ENCODE peak calls at places on chromosomes 2 and 18, in six cellular contexts. S is HepG2, W is esophagus muscularis mucosa, X is GM12892, K is prostate gland, L is sigmoid colon. B is an unnamed sample.
A peak's percentile ranks its signal among the peaks of the same experiment; 100 is the strongest.

GRCh38 chr18:43664487-43665008 is 387.3 kb upstream of the SYT4 start:
- DNase-seq in S (no peak), W (no peak), X (no peak), K (no peak), L (no peak), B (no peak)

GRCh38 chr2:149466635-149467034 is 120.9 kb downstream of the MMADHC start:
- DNase-seq in S (no peak), W (no peak), X (no peak), K (no peak), L (no peak), B (no peak)

GRCh38 chr18:52348209-52348608 is 8.2 kb downstream of the DCC start:
- DNase-seq in S (peak; percentile 28), W (no peak), X (no peak), K (no peak), L (no peak), B (no peak)

GRCh38 chr2:223669453-223670225 is 67.5 kb upstream of the SCG2 start:
- DNase-seq in S (no peak), W (no peak), X (no peak), K (no peak), L (no peak), B (no peak)

GRCh38 chr18:58671122-58671940 is at the start of gene MALT1:
- DNase-seq in S (peak; percentile 77), W (peak; percentile 97), X (peak; percentile 81), K (peak; percentile 96), L (peak; percentile 96), B (peak; percentile 83)

GRCh38 chr2:12442627-12442928 is 274.2 kb upstream of the TRIB2 start:
- DNase-seq in S (no peak), W (no peak), X (no peak), K (no peak), L (no peak), B (no peak)

GRCh38 chr2:111182740-111183139 is 62.0 kb downstream of the BCL2L11 start:
- DNase-seq in S (no peak), W (no peak), X (no peak), K (no peak), L (no peak), B (no peak)

GRCh38 chr2:75627902-75628504 is 18.6 kb upstream of the MRPL19 start:
- DNase-seq in S (peak; percentile 75), W (peak; percentile 91), X (peak; percentile 19), K (peak; percentile 41), L (peak; percentile 73), B (peak; percentile 32)

GRCh38 chr18:3794537-3795348 is 344.8 kb downstream of the TGIF1 start:
- DNase-seq in S (no peak), W (no peak), X (no peak), K (no peak), L (no peak), B (no peak)

GRCh38 chr2:226548706-226549105 is 250.9 kb downstream of the IRS1 start:
- DNase-seq in S (no peak), W (no peak), X (no peak), K (no peak), L (no peak), B (no peak)

GRCh38 chr2:109210431-109211200 is 81.6 kb downstream of the SH3RF3 start:
- DNase-seq in S (no peak), W (no peak), X (no peak), K (no peak), L (peak; percentile 58), B (no peak)

GRCh38 chr18:9862686-9863085 is 23.1 kb upstream of the TXNDC2 start:
- DNase-seq in S (no peak), W (no peak), X (no peak), K (no peak), L (no peak), B (no peak)

GRCh38 chr2:31434911-31435310 is 20.4 kb upstream of the XDH start:
- DNase-seq in S (no peak), W (no peak), X (no peak), K (no peak), L (no peak), B (no peak)

GRCh38 chr2:233489666-233490065 is 76.9 kb downstream of the USP40 start:
- DNase-seq in S (no peak), W (no peak), X (no peak), K (no peak), L (no peak), B (no peak)

GRCh38 chr2:232327089-232328037 is 51.2 kb upstream of the ALPP start:
- DNase-seq in S (peak; percentile 59), W (no peak), X (peak; percentile 77), K (peak; percentile 53), L (peak; percentile 72), B (peak; percentile 84)

GRCh38 chr18:57943723-57944122 is 100.3 kb upstream of the NEDD4L start:
- DNase-seq in S (no peak), W (peak; percentile 19), X (no peak), K (no peak), L (no peak), B (no peak)

GRCh38 chr18:48167901-48168300 is 237.4 kb upstream of the SMAD2 start:
- DNase-seq in S (peak; percentile 85), W (no peak), X (no peak), K (no peak), L (peak; percentile 32), B (no peak)

GRCh38 chr2:14479486-14479885 is 153.0 kb upstream of the LRATD1 start:
- DNase-seq in S (no peak), W (no peak), X (no peak), K (no peak), L (no peak), B (no peak)

GRCh38 chr2:152826880-152827279 is 108.5 kb downstream of the ARL6IP6 start:
- DNase-seq in S (no peak), W (no peak), X (no peak), K (no peak), L (no peak), B (no peak)

GRCh38 chr2:108169982-108170625 is 69.7 kb upstream of the SULT1C3 start:
- DNase-seq in S (peak; percentile 31), W (no peak), X (no peak), K (no peak), L (no peak), B (no peak)

GRCh38 chr2:222307138-222307756 is 8.4 kb upstream of the PAX3 start:
- DNase-seq in S (no peak), W (no peak), X (no peak), K (no peak), L (no peak), B (no peak)

GRCh38 chr2:210323003-210323402 is 8.0 kb upstream of the MYL1 start:
- DNase-seq in S (no peak), W (no peak), X (no peak), K (no peak), L (no peak), B (no peak)

GRCh38 chr2:126719191-126720030 is 63.5 kb downstream of the GYPC start:
- DNase-seq in S (no peak), W (peak; percentile 89), X (no peak), K (no peak), L (no peak), B (no peak)

GRCh38 chr18:23998018-23998417 is 16.5 kb upstream of the TTC39C start:
- DNase-seq in S (no peak), W (no peak), X (no peak), K (no peak), L (no peak), B (no peak)

GRCh38 chr2:151791545-151791944 is 36.7 kb downstream of the ARL5A start:
- DNase-seq in S (no peak), W (no peak), X (no peak), K (no peak), L (no peak), B (no peak)
- TF ChIP-seq POLR2A in S (no peak), W (no peak), X (no peak), K (no peak), L (no peak), B (no peak)

GRCh38 chr2:241161646-241162281 is 11.5 kb downstream of the PPP1R7 start:
- DNase-seq in S (no peak), W (peak; percentile 95), X (no peak), K (peak; percentile 59), L (peak; percentile 93), B (no peak)
- TF ChIP-seq POLR2AphosphoS5 in S (no peak), W (peak; percentile 82), X (no peak), K (peak; percentile 76), L (peak; percentile 65), B (no peak)

DNA sequence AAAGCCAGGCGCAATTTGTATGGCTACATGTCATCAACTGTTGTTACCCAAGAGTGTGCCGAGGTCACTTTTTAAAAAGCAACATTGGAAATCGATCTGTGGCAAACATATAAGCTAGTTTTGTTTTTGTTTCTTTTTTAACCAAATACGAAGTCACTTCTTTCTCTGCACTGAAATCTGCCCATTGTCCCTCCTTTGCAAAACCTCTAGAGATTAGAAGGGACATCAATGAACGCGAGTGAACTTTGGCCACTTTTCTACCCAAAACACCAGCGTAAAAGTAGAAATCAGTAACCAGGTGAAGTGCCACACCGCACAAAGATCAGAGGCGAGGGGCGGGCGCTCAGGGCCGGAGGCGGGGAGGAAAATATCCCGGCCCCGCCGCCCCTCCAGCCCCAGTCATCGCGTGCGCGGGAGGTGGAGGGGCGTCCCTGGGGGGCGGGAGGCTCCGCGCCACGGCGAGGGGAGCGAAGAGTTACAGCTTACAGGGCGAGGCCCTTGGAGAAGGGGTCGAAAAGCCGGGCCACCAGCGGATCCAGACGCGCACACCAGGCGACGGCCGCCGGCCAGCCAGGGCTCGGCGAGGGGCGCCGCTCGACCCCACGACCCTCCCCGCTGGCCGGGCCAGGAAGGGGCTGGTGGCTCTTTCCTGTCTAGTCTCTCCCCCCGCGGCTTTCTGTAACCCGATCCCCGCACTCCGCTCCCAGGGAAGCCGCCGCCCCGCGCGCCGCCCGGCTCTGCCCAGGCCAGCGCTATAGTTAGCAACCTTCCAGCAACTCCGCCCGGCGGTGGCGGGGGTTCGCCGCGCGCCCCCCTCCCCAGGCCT is 993 bp downstream of the RBMS1 start:
- DNase-seq in S (peak; percentile 99), W (no peak), X (no peak), K (peak; percentile 73), L (peak; percentile 86), B (peak; percentile 12)
- TF ChIP-seq POLR2A in S (peak; percentile 95), W (no peak), X (no peak), K (no peak), L (no peak), B (no peak)

GRCh38 chr2:23564618-23564967 is 179.6 kb downstream of the KLHL29 start:
- DNase-seq in S (no peak), W (no peak), X (no peak), K (no peak), L (no peak), B (no peak)
- TF ChIP-seq POLR2AphosphoS5 in S (no peak), W (no peak), X (no peak), K (peak; percentile 19), L (peak; percentile 35), B (no peak)

DNA sequence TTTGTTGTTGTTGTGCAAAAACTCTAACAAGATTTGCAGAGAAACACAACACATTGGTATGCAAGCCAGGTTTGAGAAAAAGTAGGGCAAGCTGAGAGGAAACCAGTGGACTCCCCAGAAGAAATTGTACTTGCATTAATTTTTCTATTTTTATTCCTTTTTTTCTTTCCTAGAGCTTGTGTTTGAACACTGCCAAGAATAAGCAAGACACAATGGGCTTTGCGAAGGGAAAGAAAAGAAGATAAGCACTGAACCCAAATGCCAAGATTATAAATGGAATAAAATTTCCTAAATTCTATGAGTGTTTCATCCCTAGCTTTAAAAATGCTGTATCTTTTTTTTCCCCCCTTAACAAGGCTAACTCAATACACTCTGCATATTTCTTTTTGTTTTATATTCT is 17.0 kb upstream of the CYTIP start:
- DNase-seq in S (no peak), W (no peak), X (no peak), K (no peak), L (no peak), B (no peak)
- TF ChIP-seq POLR2A in S (no peak), W (no peak), X (no peak), K (no peak), L (no peak), B (no peak)

GRCh38 chr2:42569116-42569711 is 782 bp downstream of the MTA3 start:
- DNase-seq in S (peak; percentile 38), W (no peak), X (peak; percentile 48), K (peak; percentile 12), L (peak; percentile 69), B (no peak)
- TF ChIP-seq POLR2AphosphoS5 in S (peak; percentile 56), W (no peak), X (no peak), K (no peak), L (no peak), B (no peak)